ENCODE peak calls at places on chromosomes 11 and 22, in nine cellular contexts. Q, W, E, Z, X, H, S, T and V are unnamed samples.
A peak's percentile ranks its signal among the peaks of the same experiment; 100 is the strongest.

GRCh38 chr22:36862251-36863242 is 1.7 kb downstream of the NCF4 start:
- DNase-seq in Q (no peak), W (no peak), E (peak; percentile 64), Z (no peak), X (no peak), H (peak; percentile 66), S (peak; percentile 46), T (no peak), V (peak; percentile 44)

GRCh38 chr11:11246166-11246565 is 106.9 kb downstream of the CSNK2A3 start:
- DNase-seq in Q (no peak), W (no peak), E (no peak), Z (no peak), X (no peak), H (no peak), S (no peak), T (no peak), V (no peak)

GRCh38 chr11:44555031-44555800 is 10.2 kb upstream of the CD82 start:
- DNase-seq in Q (no peak), W (no peak), E (no peak), Z (peak; percentile 9), X (no peak), H (no peak), S (no peak), T (no peak), V (no peak)

GRCh38 chr22:20228055-20228938 is 39.8 kb downstream of the RTN4R start:
- DNase-seq in Q (no peak), W (no peak), E (peak; percentile 11), Z (no peak), X (no peak), H (no peak), S (no peak), T (no peak), V (no peak)

GRCh38 chr22:20584029-20584871 is 76.8 kb downstream of the MED15 start:
- DNase-seq in Q (no peak), W (no peak), E (no peak), Z (no peak), X (no peak), H (no peak), S (peak; percentile 6), T (no peak), V (no peak)

GRCh38 chr22:24433868-24434471 is 6.6 kb downstream of the ADORA2A start:
- DNase-seq in Q (peak; percentile 32), W (no peak), E (peak; percentile 55), Z (no peak), X (no peak), H (peak; percentile 92), S (no peak), T (no peak), V (no peak)

GRCh38 chr22:24703101-24703500 is 71.4 kb downstream of the PIWIL3 start:
- DNase-seq in Q (no peak), W (peak; percentile 28), E (no peak), Z (peak; percentile 11), X (no peak), H (no peak), S (peak; percentile 41), T (no peak), V (no peak)

GRCh38 chr11:77118971-77119370 is 9.1 kb upstream of the MYO7A start:
- DNase-seq in Q (peak; percentile 38), W (no peak), E (no peak), Z (no peak), X (no peak), H (no peak), S (no peak), T (no peak), V (no peak)

GRCh38 chr11:34890812-34891211 is 25.4 kb downstream of the APIP start:
- DNase-seq in Q (no peak), W (no peak), E (no peak), Z (peak; percentile 17), X (no peak), H (peak; percentile 29), S (no peak), T (no peak), V (no peak)

GRCh38 chr22:19673660-19674059 is 40.6 kb upstream of the SEPTIN5 start:
- DNase-seq in Q (no peak), W (no peak), E (no peak), Z (peak; percentile 27), X (no peak), H (no peak), S (no peak), T (no peak), V (no peak)

GRCh38 chr22:23767673-23768548 is at the start of gene CHCHD10:
- DNase-seq in Q (peak; percentile 93), W (peak; percentile 90), E (peak; percentile 84), Z (peak; percentile 89), X (peak; percentile 65), H (peak; percentile 89), S (peak; percentile 87), T (peak; percentile 60), V (peak; percentile 81)

GRCh38 chr11:16082532-16083055 is 273.8 kb downstream of the SOX6 start:
- DNase-seq in Q (no peak), W (no peak), E (no peak), Z (no peak), X (no peak), H (no peak), S (no peak), T (no peak), V (no peak)

GRCh38 chr11:11445441-11446185 is 92.6 kb upstream of the CSNK2A3 start:
- DNase-seq in Q (no peak), W (no peak), E (no peak), Z (no peak), X (no peak), H (no peak), S (no peak), T (no peak), V (no peak)

DNA sequence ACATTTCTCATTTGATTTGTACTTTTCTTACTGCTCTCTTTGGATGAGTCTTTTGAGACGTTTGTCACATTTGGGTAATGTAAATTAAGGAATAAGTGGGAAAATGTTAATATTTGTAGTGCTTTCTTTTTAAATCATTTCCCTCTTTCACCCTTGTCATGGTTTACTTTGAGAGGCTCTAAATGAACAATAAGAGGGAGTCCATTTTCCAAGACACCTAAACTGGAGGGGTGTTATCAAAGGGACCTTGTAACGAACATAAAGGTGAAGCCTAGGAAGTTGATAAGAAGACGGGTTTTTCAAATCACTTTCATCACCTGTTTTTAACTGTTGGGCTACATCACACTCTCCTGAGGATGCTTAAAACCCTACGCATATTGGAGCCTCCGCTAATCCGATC is 12.1 kb downstream of the EED start:
- DNase-seq in Q (no peak), W (no peak), E (no peak), Z (no peak), X (no peak), H (no peak), S (no peak), T (no peak), V (no peak)
- H3K27ac ChIP-seq in Q (no peak overlapping the region), W (no peak overlapping the region), E (no peak overlapping the region), Z (no peak overlapping the region), X (no peak overlapping the region), H (no peak overlapping the region), S (no peak overlapping the region), T (no peak overlapping the region), V (no peak overlapping the region)

DNA sequence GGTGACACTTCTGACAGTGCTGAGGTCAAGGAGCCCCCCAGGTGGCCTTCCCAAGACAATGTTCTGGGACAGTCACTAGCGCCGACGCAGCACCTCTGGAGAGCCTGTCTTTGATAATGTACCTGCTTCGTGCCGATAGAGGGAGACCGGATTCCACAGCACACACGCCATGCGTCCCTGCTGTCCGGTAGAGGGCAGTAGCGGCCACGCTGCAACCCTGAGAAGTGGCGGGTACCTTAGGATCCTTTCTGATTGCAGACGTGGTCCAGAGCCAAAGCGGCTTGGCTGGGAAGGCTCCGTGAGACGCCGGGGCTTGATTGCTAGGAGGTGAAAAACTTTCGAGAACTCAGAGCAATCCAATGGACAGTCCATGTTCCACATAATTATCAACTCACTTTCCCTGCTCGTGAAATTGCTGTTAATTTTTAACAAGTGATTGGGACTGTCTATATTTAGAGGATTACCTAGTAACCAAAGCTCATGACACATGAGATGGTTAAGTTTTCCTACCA is 11.4 kb upstream of the BARX2 start:
- DNase-seq in Q (peak; percentile 94), W (peak; percentile 90), E (peak; percentile 89), Z (peak; percentile 70), X (peak; percentile 29), H (peak; percentile 75), S (peak; percentile 65), T (no peak), V (peak; percentile 81)
- H3K4me3 ChIP-seq in Q (no peak overlapping the region), W (no peak overlapping the region), E (no peak overlapping the region), Z (no peak overlapping the region), X (peak overlapping the region; percentile 25), H (no peak overlapping the region), S (peak overlapping the region; percentile 26), T (no peak overlapping the region), V (no peak overlapping the region)

GRCh38 chr11:125344846-125345705 is 151.0 kb downstream of the FEZ1 start:
- DNase-seq in Q (no peak), W (no peak), E (no peak), Z (no peak), X (no peak), H (no peak), S (no peak), T (no peak), V (no peak)

GRCh38 chr11:125348141-125348651 is 147.9 kb downstream of the FEZ1 start:
- DNase-seq in Q (no peak), W (no peak), E (no peak), Z (no peak), X (no peak), H (no peak), S (no peak), T (no peak), V (no peak)

GRCh38 chr11:125345706-125346561 is 150.1 kb downstream of the FEZ1 start:
- DNase-seq in Q (peak; percentile 84), W (peak; percentile 64), E (peak; percentile 77), Z (peak; percentile 69), X (peak; percentile 60), H (peak; percentile 28), S (peak; percentile 83), T (peak; percentile 89), V (peak; percentile 62)

GRCh38 chr11:125347261-125347585 is 148.8 kb downstream of the FEZ1 start:
- DNase-seq in Q (no peak), W (no peak), E (no peak), Z (no peak), X (no peak), H (no peak), S (no peak), T (no peak), V (no peak)

DNA sequence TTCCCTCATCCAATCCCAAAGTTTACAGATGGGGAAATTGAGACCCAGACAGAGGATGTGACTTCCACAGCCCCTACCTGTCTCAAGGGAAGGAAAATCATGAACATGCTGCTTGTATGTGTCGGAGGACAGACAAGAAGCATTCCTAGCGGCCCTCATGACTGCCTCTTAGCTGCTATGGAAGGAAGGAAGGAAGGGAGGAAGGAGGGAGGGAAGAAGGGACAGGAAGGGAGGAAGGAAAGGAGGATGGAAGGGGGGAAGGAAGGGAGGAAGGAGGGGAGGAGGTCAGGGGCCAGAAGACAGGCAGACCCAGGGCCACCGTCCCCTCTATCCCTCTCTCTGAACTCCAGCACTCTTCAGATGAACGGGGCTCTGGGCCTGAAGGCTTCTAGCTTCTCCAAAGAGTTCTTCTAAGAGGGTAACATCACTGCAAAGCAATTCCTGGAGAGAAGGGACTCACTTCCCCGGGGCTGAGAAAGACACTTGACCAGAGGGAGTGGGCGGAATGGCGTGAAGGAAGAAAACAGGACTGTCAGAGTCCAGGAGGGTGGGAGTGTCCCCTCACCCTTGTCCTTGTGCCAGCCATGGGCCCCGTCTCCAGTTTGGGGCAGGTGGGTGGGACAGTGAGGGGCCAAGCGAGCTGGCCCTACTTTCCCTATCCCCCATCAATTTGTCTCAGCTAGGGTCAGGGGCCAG is 149.4 kb downstream of the FEZ1 start:
- DNase-seq in Q (no peak), W (no peak), E (no peak), Z (no peak), X (no peak), H (no peak), S (no peak), T (no peak), V (no peak)
- H3K27ac ChIP-seq in Q (no peak overlapping the region), W (no peak overlapping the region), E (no peak overlapping the region), Z (no peak overlapping the region), X (no peak overlapping the region), H (no peak overlapping the region), S (peak overlapping the region; percentile 62), T (peak overlapping the region; percentile 29), V (no peak overlapping the region)

GRCh38 chr22:30392661-30393321 is 4.0 kb upstream of the SEC14L2 start:
- DNase-seq in Q (no peak), W (no peak), E (no peak), Z (no peak), X (no peak), H (peak; percentile 62), S (no peak), T (no peak), V (no peak)
- H3K4me3 ChIP-seq in Q (no peak overlapping the region), W (no peak overlapping the region), E (no peak overlapping the region), Z (no peak overlapping the region), X (no peak overlapping the region), H (peak overlapping the region; percentile 28), S (no peak overlapping the region), T (no peak overlapping the region), V (no peak overlapping the region)